ENCODE peak calls at places on chromosome 13, in seven cellular contexts. One of them, this sample, is unnamed. For H3K27me3, the result is how much of the 10 kb centered on the place peaks cover.

GRCh38 chr13:81738364-81738763 is 1397.4 kb upstream of the SPRY2 start:
- DNase-seq in upper lobe of right lung: no peak
- DNase-seq in uterus: no peak
- DNase-seq in heart left ventricle: no peak
- DNase-seq in HAP-1: no peak
- DNase-seq in CD4-positive, CD25-positive, alpha-beta regulatory T cell: no peak
- DNase-seq in hepatocyte: peak
- DNase-seq in this sample: peak

GRCh38 chr13:79786176-79786575 is 305.2 kb downstream of the NDFIP2 start:
- DNase-seq in upper lobe of right lung: no peak
- DNase-seq in uterus: no peak
- DNase-seq in HAP-1: no peak
- DNase-seq in heart left ventricle: no peak
- DNase-seq in hepatocyte: no peak
- DNase-seq in CD4-positive, CD25-positive, alpha-beta regulatory T cell: no peak
- DNase-seq in this sample: no peak

GRCh38 chr13:95154441-95154886 is 146.8 kb downstream of the ABCC4 start:
- DNase-seq in hepatocyte: no peak
- DNase-seq in uterus: no peak
- DNase-seq in heart left ventricle: no peak
- DNase-seq in upper lobe of right lung: no peak
- DNase-seq in CD4-positive, CD25-positive, alpha-beta regulatory T cell: no peak
- DNase-seq in HAP-1: no peak
- DNase-seq in this sample: peak

GRCh38 chr13:34762312-34762711 is 179.8 kb upstream of the NBEA start:
- DNase-seq in CD4-positive, CD25-positive, alpha-beta regulatory T cell: no peak
- DNase-seq in HAP-1: no peak
- DNase-seq in heart left ventricle: no peak
- DNase-seq in upper lobe of right lung: no peak
- DNase-seq in hepatocyte: peak
- DNase-seq in uterus: no peak
- DNase-seq in this sample: peak

GRCh38 chr13:76764429-76764828 is 121.8 kb downstream of the KCTD12 start:
- DNase-seq in upper lobe of right lung: peak
- DNase-seq in HAP-1: no peak
- DNase-seq in CD4-positive, CD25-positive, alpha-beta regulatory T cell: no peak
- DNase-seq in uterus: peak
- DNase-seq in hepatocyte: no peak
- DNase-seq in heart left ventricle: peak
- DNase-seq in this sample: peak

GRCh38 chr13:85040176-85040660 is 759.0 kb downstream of the SLITRK6 start:
- DNase-seq in upper lobe of right lung: no peak
- DNase-seq in hepatocyte: no peak
- DNase-seq in uterus: no peak
- DNase-seq in HAP-1: no peak
- DNase-seq in CD4-positive, CD25-positive, alpha-beta regulatory T cell: no peak
- DNase-seq in heart left ventricle: no peak
- DNase-seq in this sample: no peak

GRCh38 chr13:47831265-47831664 is 169.8 kb downstream of the SUCLA2 start:
- DNase-seq in hepatocyte: no peak
- DNase-seq in HAP-1: no peak
- DNase-seq in heart left ventricle: no peak
- DNase-seq in uterus: no peak
- DNase-seq in CD4-positive, CD25-positive, alpha-beta regulatory T cell: no peak
- DNase-seq in upper lobe of right lung: no peak
- DNase-seq in this sample: no peak

GRCh38 chr13:99968521-99969367 is 2.8 kb downstream of the ZIC5 start:
- DNase-seq in heart left ventricle: no peak
- DNase-seq in HAP-1: no peak
- DNase-seq in hepatocyte: no peak
- DNase-seq in uterus: no peak
- DNase-seq in upper lobe of right lung: no peak
- DNase-seq in CD4-positive, CD25-positive, alpha-beta regulatory T cell: no peak
- DNase-seq in this sample: no peak

GRCh38 chr13:50320297-50320862 is 305.1 kb downstream of the KCNRG start:
- DNase-seq in HAP-1: no peak
- DNase-seq in CD4-positive, CD25-positive, alpha-beta regulatory T cell: no peak
- DNase-seq in upper lobe of right lung: no peak
- DNase-seq in heart left ventricle: no peak
- DNase-seq in uterus: no peak
- DNase-seq in hepatocyte: peak
- DNase-seq in this sample: peak

GRCh38 chr13:95480131-95480545 is 72.4 kb upstream of the CLDN10 start:
- DNase-seq in CD4-positive, CD25-positive, alpha-beta regulatory T cell: no peak
- DNase-seq in uterus: no peak
- DNase-seq in upper lobe of right lung: no peak
- DNase-seq in HAP-1: no peak
- DNase-seq in heart left ventricle: peak
- DNase-seq in hepatocyte: no peak
- DNase-seq in this sample: no peak

GRCh38 chr13:113962975-113963374 is 10.9 kb downstream of the C13orf46 start:
- DNase-seq in upper lobe of right lung: peak
- DNase-seq in hepatocyte: no peak
- DNase-seq in uterus: no peak
- DNase-seq in CD4-positive, CD25-positive, alpha-beta regulatory T cell: no peak
- DNase-seq in heart left ventricle: peak
- DNase-seq in HAP-1: no peak
- DNase-seq in this sample: no peak

GRCh38 chr13:41827507-41828213 is 133.2 kb downstream of the VWA8 start:
- DNase-seq in heart left ventricle: no peak
- DNase-seq in hepatocyte: peak
- DNase-seq in CD4-positive, CD25-positive, alpha-beta regulatory T cell: no peak
- DNase-seq in uterus: no peak
- DNase-seq in upper lobe of right lung: no peak
- DNase-seq in HAP-1: peak
- DNase-seq in this sample: peak

GRCh38 chr13:107721436-107721835 is 493.9 kb downstream of the LIG4 start:
- DNase-seq in uterus: no peak
- DNase-seq in hepatocyte: no peak
- DNase-seq in CD4-positive, CD25-positive, alpha-beta regulatory T cell: no peak
- DNase-seq in heart left ventricle: no peak
- DNase-seq in upper lobe of right lung: no peak
- DNase-seq in HAP-1: no peak
- DNase-seq in this sample: peak

GRCh38 chr13:50529154-50529882 is 314.2 kb downstream of the DLEU7 start:
- DNase-seq in uterus: peak
- DNase-seq in upper lobe of right lung: peak
- DNase-seq in HAP-1: peak
- DNase-seq in hepatocyte: peak
- DNase-seq in CD4-positive, CD25-positive, alpha-beta regulatory T cell: no peak
- DNase-seq in heart left ventricle: peak
- DNase-seq in this sample: peak

GRCh38 chr13:81133066-81133465 is 792.1 kb upstream of the SPRY2 start:
- DNase-seq in upper lobe of right lung: no peak
- DNase-seq in uterus: no peak
- DNase-seq in HAP-1: no peak
- DNase-seq in heart left ventricle: no peak
- DNase-seq in hepatocyte: no peak
- DNase-seq in CD4-positive, CD25-positive, alpha-beta regulatory T cell: no peak
- DNase-seq in this sample: peak

GRCh38 chr13:37039908-37040307 is 19.6 kb downstream of the SUPT20H start:
- DNase-seq in heart left ventricle: no peak
- DNase-seq in uterus: no peak
- DNase-seq in HAP-1: no peak
- DNase-seq in hepatocyte: no peak
- DNase-seq in upper lobe of right lung: no peak
- DNase-seq in CD4-positive, CD25-positive, alpha-beta regulatory T cell: no peak
- DNase-seq in this sample: no peak

DNA sequence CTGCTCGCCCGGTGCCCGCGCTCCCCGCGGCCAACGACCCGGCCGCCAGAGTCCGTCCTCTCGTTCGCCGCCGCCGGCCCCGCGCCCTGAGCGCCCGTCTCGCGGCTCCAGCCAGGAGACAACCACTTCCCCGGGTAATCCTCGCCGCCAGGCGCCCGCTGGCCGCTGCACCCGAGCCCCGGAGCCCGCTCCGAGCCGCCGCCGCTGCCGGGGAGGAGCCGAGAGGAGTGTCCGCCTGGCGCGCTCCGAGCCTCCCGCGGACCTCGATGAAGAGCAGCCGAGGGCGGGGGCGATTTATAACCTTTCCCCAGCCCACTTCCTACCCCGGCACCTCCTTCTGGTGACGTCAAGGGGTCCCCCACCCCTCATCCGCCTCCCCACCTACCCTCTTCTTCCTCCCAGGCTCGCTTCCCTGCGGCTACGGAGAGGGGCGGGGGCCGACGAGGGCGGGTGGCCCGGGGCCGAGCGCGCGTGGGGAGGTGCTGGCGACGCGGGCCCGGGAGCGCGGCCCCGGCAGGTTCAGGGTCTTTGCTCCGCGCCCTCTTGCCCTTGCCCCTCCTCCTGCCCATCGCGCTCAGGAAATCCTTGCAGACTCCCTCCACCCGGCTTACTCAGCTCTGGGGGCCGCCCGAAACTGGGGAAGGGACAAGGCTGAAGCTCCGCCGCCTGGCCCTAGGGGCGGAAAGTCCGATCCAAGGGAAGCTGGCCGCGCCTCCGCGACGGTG is at the start of gene FLT1:
- DNase-seq in heart left ventricle: peak
- DNase-seq in upper lobe of right lung: peak
- DNase-seq in uterus: peak
- DNase-seq in HAP-1: peak
- DNase-seq in hepatocyte: peak
- DNase-seq in CD4-positive, CD25-positive, alpha-beta regulatory T cell: no peak
- DNase-seq in this sample: peak
- H3K27me3 ChIP-seq in heart left ventricle: half or more
- H3K27me3 ChIP-seq in upper lobe of right lung: half or more
- H3K27me3 ChIP-seq in uterus: under half
- H3K27me3 ChIP-seq in HAP-1: under half
- H3K27me3 ChIP-seq in hepatocyte: half or more
- H3K27me3 ChIP-seq in CD4-positive, CD25-positive, alpha-beta regulatory T cell: under half
- H3K27me3 ChIP-seq in this sample: half or more

GRCh38 chr13:112052213-112052612 is 14.7 kb upstream of the SOX1 start:
- DNase-seq in CD4-positive, CD25-positive, alpha-beta regulatory T cell: no peak
- DNase-seq in heart left ventricle: no peak
- DNase-seq in upper lobe of right lung: no peak
- DNase-seq in hepatocyte: no peak
- DNase-seq in uterus: no peak
- DNase-seq in HAP-1: no peak
- DNase-seq in this sample: no peak
- H3K27me3 ChIP-seq in CD4-positive, CD25-positive, alpha-beta regulatory T cell: under half
- H3K27me3 ChIP-seq in heart left ventricle: half or more
- H3K27me3 ChIP-seq in upper lobe of right lung: half or more
- H3K27me3 ChIP-seq in hepatocyte: half or more
- H3K27me3 ChIP-seq in uterus: half or more
- H3K27me3 ChIP-seq in HAP-1: under half
- H3K27me3 ChIP-seq in this sample: under half

GRCh38 chr13:26555413-26555812 is 2.1 kb upstream of the WASF3 start:
- DNase-seq in HAP-1: no peak
- DNase-seq in CD4-positive, CD25-positive, alpha-beta regulatory T cell: no peak
- DNase-seq in heart left ventricle: no peak
- DNase-seq in uterus: no peak
- DNase-seq in upper lobe of right lung: no peak
- DNase-seq in hepatocyte: no peak
- DNase-seq in this sample: no peak
- H3K27me3 ChIP-seq in HAP-1: under half
- H3K27me3 ChIP-seq in CD4-positive, CD25-positive, alpha-beta regulatory T cell: under half
- H3K27me3 ChIP-seq in heart left ventricle: under half
- H3K27me3 ChIP-seq in uterus: under half
- H3K27me3 ChIP-seq in upper lobe of right lung: under half
- H3K27me3 ChIP-seq in hepatocyte: under half
- H3K27me3 ChIP-seq in this sample: under half

GRCh38 chr13:112931028-112931934 is 37.7 kb upstream of the MCF2L start:
- DNase-seq in hepatocyte: peak
- DNase-seq in HAP-1: peak
- DNase-seq in upper lobe of right lung: no peak
- DNase-seq in uterus: no peak
- DNase-seq in CD4-positive, CD25-positive, alpha-beta regulatory T cell: no peak
- DNase-seq in heart left ventricle: no peak
- DNase-seq in this sample: peak

GRCh38 chr13:112928020-112928931 is 40.7 kb upstream of the MCF2L start:
- DNase-seq in hepatocyte: no peak
- DNase-seq in heart left ventricle: no peak
- DNase-seq in uterus: no peak
- DNase-seq in upper lobe of right lung: no peak
- DNase-seq in CD4-positive, CD25-positive, alpha-beta regulatory T cell: no peak
- DNase-seq in HAP-1: no peak
- DNase-seq in this sample: no peak

GRCh38 chr13:112929778-112930055 is 39.3 kb upstream of the MCF2L start:
- DNase-seq in hepatocyte: no peak
- DNase-seq in heart left ventricle: no peak
- DNase-seq in uterus: no peak
- DNase-seq in upper lobe of right lung: no peak
- DNase-seq in CD4-positive, CD25-positive, alpha-beta regulatory T cell: no peak
- DNase-seq in HAP-1: no peak
- DNase-seq in this sample: no peak

GRCh38 chr13:112930192-112930591 is 38.8 kb upstream of the MCF2L start:
- DNase-seq in HAP-1: no peak
- DNase-seq in uterus: no peak
- DNase-seq in CD4-positive, CD25-positive, alpha-beta regulatory T cell: no peak
- DNase-seq in upper lobe of right lung: no peak
- DNase-seq in hepatocyte: no peak
- DNase-seq in heart left ventricle: no peak
- DNase-seq in this sample: no peak

GRCh38 chr13:112928958-112929777 is 39.8 kb upstream of the MCF2L start:
- DNase-seq in CD4-positive, CD25-positive, alpha-beta regulatory T cell: no peak
- DNase-seq in upper lobe of right lung: no peak
- DNase-seq in HAP-1: no peak
- DNase-seq in heart left ventricle: no peak
- DNase-seq in uterus: no peak
- DNase-seq in hepatocyte: peak
- DNase-seq in this sample: peak
- H3K27me3 ChIP-seq in CD4-positive, CD25-positive, alpha-beta regulatory T cell: under half
- H3K27me3 ChIP-seq in upper lobe of right lung: under half
- H3K27me3 ChIP-seq in HAP-1: under half
- H3K27me3 ChIP-seq in heart left ventricle: under half
- H3K27me3 ChIP-seq in uterus: under half
- H3K27me3 ChIP-seq in hepatocyte: under half
- H3K27me3 ChIP-seq in this sample: under half

GRCh38 chr13:78611040-78611439 is 7.7 kb upstream of the POU4F1 start:
- DNase-seq in uterus: no peak
- DNase-seq in hepatocyte: no peak
- DNase-seq in upper lobe of right lung: no peak
- DNase-seq in CD4-positive, CD25-positive, alpha-beta regulatory T cell: no peak
- DNase-seq in HAP-1: no peak
- DNase-seq in heart left ventricle: no peak
- DNase-seq in this sample: no peak
- H3K27me3 ChIP-seq in uterus: under half
- H3K27me3 ChIP-seq in hepatocyte: half or more
- H3K27me3 ChIP-seq in upper lobe of right lung: half or more
- H3K27me3 ChIP-seq in CD4-positive, CD25-positive, alpha-beta regulatory T cell: under half
- H3K27me3 ChIP-seq in HAP-1: under half
- H3K27me3 ChIP-seq in heart left ventricle: half or more
- H3K27me3 ChIP-seq in this sample: half or more

GRCh38 chr13:111111376-111111937 is 3.7 kb upstream of the ARHGEF7 start:
- DNase-seq in hepatocyte: no peak
- DNase-seq in upper lobe of right lung: no peak
- DNase-seq in heart left ventricle: no peak
- DNase-seq in CD4-positive, CD25-positive, alpha-beta regulatory T cell: no peak
- DNase-seq in uterus: no peak
- DNase-seq in HAP-1: no peak
- DNase-seq in this sample: no peak
- H3K27me3 ChIP-seq in hepatocyte: half or more
- H3K27me3 ChIP-seq in upper lobe of right lung: under half
- H3K27me3 ChIP-seq in heart left ventricle: under half
- H3K27me3 ChIP-seq in CD4-positive, CD25-positive, alpha-beta regulatory T cell: under half
- H3K27me3 ChIP-seq in uterus: under half
- H3K27me3 ChIP-seq in HAP-1: under half
- H3K27me3 ChIP-seq in this sample: under half

DNA sequence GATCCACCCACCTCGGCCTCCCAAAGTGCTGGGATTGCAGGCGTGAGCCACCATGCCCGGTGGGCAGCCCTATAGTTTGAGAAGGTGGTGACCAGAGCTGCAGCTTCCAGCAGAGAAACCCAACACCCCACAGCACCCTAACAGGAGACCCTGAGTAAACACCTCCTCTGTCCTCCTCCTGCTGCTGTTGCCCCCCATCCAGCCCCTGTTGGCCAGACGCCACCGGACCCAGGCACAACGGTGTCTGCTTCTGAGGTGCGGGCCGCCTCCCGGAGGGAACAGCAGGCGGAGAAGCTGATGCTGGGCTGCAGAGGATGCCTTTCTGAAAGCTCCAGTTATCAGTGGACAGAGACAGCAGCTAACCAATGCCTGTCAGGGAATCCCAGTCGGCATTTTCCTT is 175.5 kb downstream of the COL4A1 start:
- DNase-seq in hepatocyte: no peak
- DNase-seq in CD4-positive, CD25-positive, alpha-beta regulatory T cell: no peak
- DNase-seq in upper lobe of right lung: no peak
- DNase-seq in heart left ventricle: no peak
- DNase-seq in HAP-1: no peak
- DNase-seq in uterus: no peak
- DNase-seq in this sample: no peak
- H3K27me3 ChIP-seq in hepatocyte: under half
- H3K27me3 ChIP-seq in CD4-positive, CD25-positive, alpha-beta regulatory T cell: under half
- H3K27me3 ChIP-seq in upper lobe of right lung: under half
- H3K27me3 ChIP-seq in heart left ventricle: under half
- H3K27me3 ChIP-seq in HAP-1: under half
- H3K27me3 ChIP-seq in uterus: under half
- H3K27me3 ChIP-seq in this sample: under half